ENCODE peak calls at places on chromosomes 5 and 9, in five cellular contexts. H, E, B, R and O are unnamed samples.

GRCh38 chr9:116282598-116282997 is 129.0 kb downstream of the PAPPA start:
- DNase-seq in H (no peak), E (no peak), R (no peak), B (no peak), O (peak; percentile 53)

GRCh38 chr5:177362871-177363507 is 5.3 kb downstream of the RGS14 start:
- DNase-seq in H (peak; percentile 79), E (no peak), B (no peak), R (peak; percentile 84), O (peak; percentile 87)

GRCh38 chr9:26863074-26863473 is 29.5 kb downstream of the CAAP1 start:
- DNase-seq in H (peak; percentile 12), R (no peak), B (no peak), E (peak; percentile 5), O (peak; percentile 62)

GRCh38 chr9:72751541-72751940 is 201.3 kb downstream of the ALDH1A1 start:
- DNase-seq in R (no peak), E (no peak), B (no peak), H (no peak), O (no peak)

GRCh38 chr5:43773032-43773830 is 170.3 kb downstream of the NNT start:
- DNase-seq in H (no peak), B (no peak), E (peak; percentile 35), R (no peak), O (peak; percentile 49)

GRCh38 chr5:1557114-1557873 is 33.5 kb upstream of the LPCAT1 start:
- DNase-seq in R (peak; percentile 7), E (no peak), H (no peak), B (no peak), O (no peak)

GRCh38 chr9:132597073-132597775 is 14.8 kb downstream of the BARHL1 start:
- DNase-seq in B (no peak), H (no peak), R (no peak), E (no peak), O (no peak)

GRCh38 chr9:114388764-114389375 is 1.1 kb upstream of the AKNA start:
- DNase-seq in R (no peak), H (no peak), B (no peak), E (no peak), O (no peak)

GRCh38 chr5:78586251-78586650 is 62.3 kb downstream of the LHFPL2 start:
- DNase-seq in B (no peak), E (no peak), H (no peak), R (no peak), O (no peak)

GRCh38 chr5:83360573-83360972 is 111.0 kb upstream of the VCAN start:
- DNase-seq in H (no peak), B (no peak), R (peak; percentile 39), E (no peak), O (no peak)

GRCh38 chr9:86405926-86406325 is 51.7 kb upstream of the TUT7 start:
- DNase-seq in R (no peak), H (peak; percentile 45), E (peak; percentile 53), B (no peak), O (peak; percentile 8)

GRCh38 chr5:40680741-40681350 is 1.1 kb downstream of the PTGER4 start:
- DNase-seq in B (no peak), H (no peak), R (no peak), E (no peak), O (peak; percentile 42)

GRCh38 chr9:107706706-107707105 is 217.1 kb upstream of the KLF4 start:
- DNase-seq in R (no peak), E (no peak), H (no peak), B (no peak), O (no peak)

GRCh38 chr9:126709241-126709640 is 95.5 kb downstream of the LMX1B start:
- DNase-seq in H (no peak), E (no peak), R (no peak), B (no peak), O (no peak)

GRCh38 chr5:67240846-67241245 is 44.2 kb upstream of the CD180 start:
- DNase-seq in B (no peak), R (no peak), E (no peak), H (no peak), O (no peak)

GRCh38 chr9:137000177-137000930 is 4.0 kb upstream of the CLIC3 start:
- DNase-seq in H (no peak), E (no peak), B (peak; percentile 82), R (no peak), O (no peak)

GRCh38 chr9:3441197-3441816 is 84.5 kb downstream of the RFX3 start:
- DNase-seq in B (peak; percentile 24), E (peak; percentile 54), R (peak; percentile 10), H (peak; percentile 34), O (peak; percentile 68)

GRCh38 chr5:87103616-87104287 is 163.9 kb upstream of the RASA1 start:
- DNase-seq in R (no peak), B (no peak), E (no peak), H (no peak), O (no peak)

GRCh38 chr9:68925175-68925574 is 88.7 kb downstream of the PRKACG start:
- DNase-seq in E (no peak), B (no peak), R (no peak), H (no peak), O (no peak)

GRCh38 chr9:72984990-72985389 is 32.1 kb upstream of the ALDH1A1 start:
- DNase-seq in B (no peak), E (no peak), R (no peak), H (no peak), O (no peak)

GRCh38 chr5:139745121-139745799 is 50.3 kb upstream of the PSD2 start:
- DNase-seq in H (peak; percentile 82), R (peak; percentile 75), E (no peak), B (no peak), O (no peak)

GRCh38 chr5:72378636-72379289 is 58.6 kb downstream of the PTCD2 start:
- DNase-seq in H (peak; percentile 54), E (no peak), R (peak; percentile 49), B (no peak), O (no peak)

GRCh38 chr5:136701191-136701590 is 335.8 kb upstream of the TRPC7 start:
- DNase-seq in R (no peak), H (no peak), B (no peak), E (no peak), O (no peak)

GRCh38 chr5:181265092-181265671 is 4.2 kb upstream of the TRIM52 start:
- DNase-seq in E (no peak), B (no peak), R (no peak), H (no peak), O (no peak)

GRCh38 chr5:143536364-143536763 is 132.9 kb upstream of the NR3C1 start:
- DNase-seq in H (peak; percentile 32), B (no peak), R (no peak), E (peak; percentile 14), O (no peak)

GRCh38 chr5:181217805-181218065 is 5.3 kb upstream of the TRIM41 start:
- DNase-seq in E (no peak), B (no peak), H (no peak), R (peak; percentile 19), O (no peak)

GRCh38 chr5:19577882-19578281 is 410.1 kb downstream of the CDH18 start:
- DNase-seq in E (no peak), R (no peak), B (no peak), H (no peak), O (no peak)

GRCh38 chr9:132410642-132411041 is 631 bp downstream of the CFAP77 start:
- DNase-seq in E (no peak), B (no peak), R (no peak), H (no peak), O (no peak)

GRCh38 chr5:179906795-179907569 is 715 bp downstream of the TBC1D9B start:
- DNase-seq in E (no peak), R (peak; percentile 55), B (no peak), H (no peak), O (peak; percentile 63)

GRCh38 chr5:134392301-134392700 is 19.4 kb downstream of the CDKN2AIPNL start:
- DNase-seq in B (no peak), H (no peak), R (no peak), E (no peak), O (no peak)

GRCh38 chr5:159953609-159954008 is 37.3 kb downstream of the ADRA1B start:
- DNase-seq in R (no peak), B (no peak), E (no peak), H (no peak), O (no peak)

DNA sequence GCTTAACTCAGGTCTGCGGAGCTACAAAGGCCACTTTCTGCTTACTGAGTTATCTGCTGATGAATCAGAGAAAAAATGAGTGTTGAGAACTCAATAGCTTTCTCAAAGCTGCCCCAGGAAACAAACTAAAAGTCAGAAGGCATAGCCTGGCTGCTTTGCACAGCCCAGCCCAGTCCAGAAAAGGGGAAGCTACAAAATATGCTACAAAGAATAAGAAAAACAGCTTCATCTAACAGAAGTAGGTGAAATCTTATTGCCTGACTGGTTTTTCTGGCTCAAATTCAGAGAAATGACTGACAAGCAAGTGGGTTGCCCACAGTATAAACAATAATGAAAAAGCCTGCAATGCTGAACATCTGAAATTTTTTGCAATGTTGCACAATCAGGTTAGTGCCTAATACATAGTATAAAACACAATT is 156.2 kb downstream of the PPP2R2B start:
- DNase-seq in H (no peak), B (no peak), E (no peak), R (no peak), O (no peak)
- TF ChIP-seq JUNB in H (no peak), B (no peak), E (no peak), R (no peak), O (no peak)

GRCh38 chr9:17216011-17216410 is 81.2 kb downstream of the CNTLN start:
- DNase-seq in R (no peak), B (no peak), E (no peak), H (no peak), O (no peak)

GRCh38 chr9:17222932-17223331 is 88.1 kb downstream of the CNTLN start:
- DNase-seq in E (no peak), H (no peak), B (no peak), R (no peak), O (no peak)

DNA sequence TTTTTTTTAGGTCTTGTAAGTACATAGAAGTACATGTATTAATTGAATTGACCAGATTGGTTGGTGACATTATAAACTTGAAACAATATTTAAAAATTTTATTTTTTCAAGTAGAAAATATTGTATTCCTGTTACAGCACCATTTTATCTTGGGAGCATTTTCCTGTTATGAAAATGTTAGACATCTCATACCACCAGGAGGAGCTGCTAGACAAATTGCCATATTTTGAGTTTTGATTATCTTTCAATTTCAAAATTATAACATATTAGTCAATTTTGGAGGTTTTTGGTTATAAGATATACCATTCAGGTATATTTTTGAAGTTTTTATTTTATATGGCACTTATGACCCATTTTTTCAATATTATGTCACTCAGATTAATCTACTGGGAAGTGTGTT is 84.4 kb downstream of the CNTLN start:
- DNase-seq in B (no peak), R (no peak), H (peak; percentile 2), E (no peak), O (no peak)
- TF ChIP-seq CTCF in B (no peak), R (no peak), H (peak; percentile 33), E (no peak), O (no peak)

GRCh38 chr5:54526604-54527359 is 9.2 kb downstream of the SNX18 start:
- DNase-seq in E (no peak), R (no peak), H (no peak), B (no peak), O (no peak)
- H3K4me1 ChIP-seq in E (no peaks in the 10 kb centered on the region), R (peaks cover 4% of the 10 kb centered on the region), H (no peaks in the 10 kb centered on the region), B (no peaks in the 10 kb centered on the region), O (peaks cover 5% of the 10 kb centered on the region)

DNA sequence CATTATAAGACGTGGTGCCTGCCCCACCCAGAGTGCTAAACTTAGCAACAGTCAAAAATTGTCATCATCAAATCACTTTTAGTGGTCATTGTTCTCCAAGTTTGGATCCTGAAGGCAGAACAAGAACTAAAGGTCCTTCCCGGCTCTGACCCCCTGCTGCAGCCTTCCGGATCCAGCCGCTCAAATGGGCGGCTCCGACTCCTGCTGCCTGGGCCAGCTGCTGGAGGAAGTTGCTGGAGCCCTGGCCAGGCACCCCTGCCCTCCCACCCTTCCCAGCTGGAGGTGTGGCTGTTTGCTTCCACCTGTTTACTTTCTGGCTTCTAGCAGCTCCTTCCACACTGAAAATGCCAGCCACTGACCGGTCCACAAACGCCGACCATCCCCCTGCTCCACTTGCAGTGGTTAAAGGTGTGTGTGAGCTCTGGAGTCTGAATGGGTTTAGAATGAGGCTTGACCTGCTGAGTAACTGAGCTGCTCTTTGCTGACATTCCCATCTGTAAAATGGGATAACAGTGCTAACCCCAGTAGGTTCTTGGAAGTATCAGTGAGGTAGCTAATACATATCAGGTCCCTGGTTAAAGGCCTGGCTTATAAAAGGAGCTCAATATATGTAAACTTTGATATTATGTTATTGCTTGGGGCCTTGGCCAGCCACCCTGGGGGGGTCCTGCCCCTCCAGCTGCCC is 31.3 kb upstream of the DAB2IP start:
- DNase-seq in R (no peak), H (no peak), E (no peak), B (no peak), O (no peak)
- TF ChIP-seq JUNB in R (no peak), H (no peak), E (no peak), B (no peak), O (no peak)